ENCODE peak calls at places on chromosomes 4 and X, in seven cellular contexts. A, G, D, X, P, R and V are unnamed samples.

GRCh38 chr4:93285346-93285745 is 543.2 kb upstream of the ATOH1 start:
- DNase-seq in P (no peak), A (no peak), G (no peak), D (no peak), X (no peak), R (no peak), V (no peak)

GRCh38 chr4:149676076-149676475 is 139.6 kb downstream of the IQCM start:
- DNase-seq in G (no peak), X (no peak), R (no peak), D (no peak), P (no peak), A (no peak), V (no peak)

GRCh38 chr4:44186850-44187246 is 261.8 kb downstream of the KCTD8 start:
- DNase-seq in G (no peak), A (no peak), R (no peak), D (no peak), X (no peak), P (no peak), V (no peak)

GRCh38 chrX:70174754-70175153 is 2.5 kb upstream of the DGAT2L6 start:
- DNase-seq in A (no peak), D (no peak), G (no peak), P (no peak), X (no peak), R (no peak), V (no peak)

GRCh38 chr4:186624951-186625350 is 69.6 kb upstream of the MTNR1A start:
- DNase-seq in G (no peak), A (no peak), R (no peak), D (no peak), P (no peak), X (no peak), V (peak)

GRCh38 chr4:109826719-109827118 is 1.1 kb upstream of the RRH start:
- DNase-seq in P (no peak), D (no peak), A (no peak), X (no peak), G (no peak), R (no peak), V (no peak)

GRCh38 chrX:136754641-136755040 is 26.1 kb downstream of the ARHGEF6 start:
- DNase-seq in D (no peak), G (no peak), A (no peak), R (peak), X (no peak), P (peak), V (peak)

GRCh38 chr4:121728798-121729226 is 32.0 kb upstream of the ANXA5 start:
- DNase-seq in G (no peak), X (no peak), D (no peak), P (no peak), R (no peak), A (peak), V (peak)

GRCh38 chr4:118155516-118155915 is 121.2 kb downstream of the NDST3 start:
- DNase-seq in A (no peak), D (no peak), G (no peak), P (no peak), R (no peak), X (no peak), V (no peak)

GRCh38 chrX:129318375-129318774 is 204.9 kb downstream of the SMARCA1 start:
- DNase-seq in G (peak), P (no peak), D (no peak), A (peak), R (no peak), X (no peak), V (no peak)

GRCh38 chr4:79906996-79907395 is 166.0 kb downstream of the ANTXR2 start:
- DNase-seq in A (no peak), X (no peak), D (no peak), G (no peak), P (no peak), R (no peak), V (no peak)

GRCh38 chr4:119729815-119730643 is 101.4 kb upstream of the PDE5A start:
- DNase-seq in P (no peak), G (peak), A (peak), R (no peak), D (peak), X (peak), V (peak)

GRCh38 chr4:154490589-154491340 is 834 bp downstream of the DCHS2 start:
- DNase-seq in P (peak), X (no peak), A (no peak), G (no peak), D (peak), R (peak), V (no peak)

GRCh38 chrX:10102046-10102704 is 54.6 kb upstream of the CLCN4 start:
- DNase-seq in A (no peak), R (no peak), X (peak), P (no peak), G (no peak), D (no peak), V (no peak)

GRCh38 chrX:71909956-71910355 is 689 bp upstream of the NHSL2 start:
- DNase-seq in X (no peak), R (peak), G (no peak), P (no peak), A (peak), D (no peak), V (no peak)

GRCh38 chr4:140816806-140817205 is 60.6 kb upstream of the TBC1D9 start:
- DNase-seq in X (no peak), A (no peak), R (no peak), G (no peak), D (no peak), P (no peak), V (no peak)

GRCh38 chr4:53841711-53842110 is 222.7 kb downstream of the CHIC2 start:
- DNase-seq in P (no peak), X (no peak), D (no peak), G (no peak), A (no peak), R (no peak), V (no peak)

GRCh38 chr4:112214397-112215264 is 17.0 kb upstream of the AP1AR start:
- DNase-seq in R (no peak), P (no peak), G (no peak), A (peak), X (no peak), D (no peak), V (no peak)

GRCh38 chrX:50459615-50460014 is 11.0 kb downstream of the DGKK start:
- DNase-seq in A (no peak), P (no peak), R (no peak), G (no peak), X (no peak), D (no peak), V (no peak)

GRCh38 chr4:146488495-146489174 is 33.1 kb downstream of the SLC10A7 start:
- DNase-seq in R (no peak), G (no peak), X (no peak), D (no peak), P (no peak), A (no peak), V (peak)

GRCh38 chrX:30821116-30821515 is 67.9 kb downstream of the TAB3 start:
- DNase-seq in P (no peak), X (no peak), D (no peak), R (no peak), A (no peak), G (no peak), V (no peak)

GRCh38 chr4:91936301-91936700 is 367.5 kb upstream of the GRID2 start:
- DNase-seq in P (no peak), X (no peak), D (no peak), A (no peak), R (no peak), G (no peak), V (peak)

GRCh38 chr4:102693266-102693850 is 67.4 kb downstream of the MANBA start:
- DNase-seq in G (no peak), D (no peak), A (no peak), P (no peak), R (no peak), X (no peak), V (no peak)

GRCh38 chrX:104502460-104502859 is 63.5 kb upstream of the IL1RAPL2 start:
- DNase-seq in A (no peak), R (no peak), G (no peak), X (no peak), D (no peak), P (no peak), V (no peak)

GRCh38 chrX:109590176-109590575 is 34.8 kb downstream of the KCNE5 start:
- DNase-seq in G (no peak), R (no peak), D (no peak), A (no peak), X (no peak), P (no peak), V (no peak)

GRCh38 chr4:186736466-186736865 is 12.8 kb upstream of the FAT1 start:
- DNase-seq in D (no peak), R (no peak), P (no peak), A (no peak), G (no peak), X (no peak), V (no peak)

GRCh38 chrX:7996414-7996813 is 69.2 kb upstream of the PNPLA4 start:
- DNase-seq in R (no peak), P (no peak), G (peak), X (peak), A (peak), D (peak), V (peak)

GRCh38 chrX:132791725-132792124 is 166.7 kb downstream of the HS6ST2 start:
- DNase-seq in A (no peak), X (no peak), D (no peak), P (no peak), G (no peak), R (no peak), V (no peak)

GRCh38 chrX:103531002-103531401 is 11.7 kb upstream of the RAB40A start:
- DNase-seq in R (no peak), A (no peak), P (no peak), D (no peak), X (no peak), G (no peak), V (peak)

GRCh38 chrX:18252644-18253359 is 32.1 kb upstream of the BEND2 start:
- DNase-seq in X (no peak), G (no peak), D (no peak), R (no peak), P (no peak), A (no peak), V (no peak)

GRCh38 chr4:10078481-10079233 is 37.9 kb downstream of the WDR1 start:
- DNase-seq in X (no peak), P (no peak), A (no peak), R (no peak), D (no peak), G (no peak), V (no peak)

DNA sequence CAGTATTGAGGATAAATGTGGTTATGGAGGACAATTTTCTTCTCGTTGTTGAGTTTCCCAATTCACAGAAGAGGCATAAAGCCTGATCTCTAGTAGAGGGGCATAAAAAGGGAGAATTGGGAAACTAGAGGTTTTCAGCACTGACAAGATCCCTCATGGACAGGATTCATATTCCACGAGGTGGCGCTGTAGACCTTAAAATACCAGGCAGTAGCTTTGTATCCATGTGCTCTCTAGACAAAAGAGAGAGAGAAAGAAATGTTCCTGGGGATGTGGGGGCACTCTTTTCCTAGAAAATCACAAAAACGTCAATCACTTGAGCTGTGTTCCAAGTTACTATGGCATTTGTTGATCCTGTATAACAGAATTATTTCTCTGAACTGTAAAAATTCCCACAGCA is 128.3 kb downstream of the MAGEE1 start:
- DNase-seq in R (no peak), A (peak), X (no peak), D (no peak), P (no peak), G (peak), V (no peak)
- TF ChIP-seq CTCF in R (no peak), A (peak), X (no peak), D (no peak), P (no peak), G (peak), V (peak)

DNA sequence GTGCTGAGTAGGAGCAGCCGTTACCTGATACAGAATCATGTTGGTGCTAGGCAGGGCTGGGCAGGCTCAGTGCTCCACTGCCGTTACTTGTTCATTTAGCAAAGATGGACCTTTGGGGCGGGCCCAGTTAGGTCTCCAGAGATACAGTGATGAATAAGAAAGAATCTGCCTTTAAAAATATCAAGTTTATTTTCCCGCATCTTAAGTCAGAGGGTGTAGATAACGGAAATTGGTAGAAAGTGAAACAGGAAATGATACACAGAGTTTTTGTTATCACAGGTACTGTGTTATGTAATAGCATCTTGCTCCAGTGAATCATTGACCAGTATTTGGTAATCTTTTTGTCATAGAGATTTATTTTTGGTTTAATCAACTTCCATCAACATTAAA is 5.5 kb downstream of the TMEM131L start:
- DNase-seq in P (no peak), G (no peak), R (no peak), D (no peak), A (no peak), X (no peak), V (no peak)
- H3K4me3 ChIP-seq in P (peak), G (no peak), R (no peak), D (no peak), A (no peak), X (no peak), V (no peak)

GRCh38 chr4:184268574-184269160 is 51.0 kb upstream of the ENPP6 start:
- DNase-seq in R (no peak), A (peak), P (no peak), X (no peak), D (no peak), G (no peak), V (no peak)
- TF ChIP-seq CTCF in R (no peak), A (no peak), P (no peak), X (no peak), D (no peak), G (peak), V (no peak)

GRCh38 chr4:104425003-104425402 is 69.7 kb downstream of the CXXC4 start:
- DNase-seq in X (peak), R (no peak), D (no peak), P (no peak), A (no peak), G (no peak), V (no peak)

GRCh38 chr4:104420766-104421165 is 73.9 kb downstream of the CXXC4 start:
- DNase-seq in R (no peak), X (no peak), A (no peak), P (no peak), D (no peak), G (no peak), V (no peak)

GRCh38 chr4:104425948-104426347 is 68.7 kb downstream of the CXXC4 start:
- DNase-seq in R (no peak), X (no peak), D (no peak), A (no peak), G (no peak), P (no peak), V (no peak)

GRCh38 chr4:104421576-104421975 is 73.1 kb downstream of the CXXC4 start:
- DNase-seq in G (no peak), P (no peak), R (no peak), A (peak), D (no peak), X (no peak), V (no peak)

DNA sequence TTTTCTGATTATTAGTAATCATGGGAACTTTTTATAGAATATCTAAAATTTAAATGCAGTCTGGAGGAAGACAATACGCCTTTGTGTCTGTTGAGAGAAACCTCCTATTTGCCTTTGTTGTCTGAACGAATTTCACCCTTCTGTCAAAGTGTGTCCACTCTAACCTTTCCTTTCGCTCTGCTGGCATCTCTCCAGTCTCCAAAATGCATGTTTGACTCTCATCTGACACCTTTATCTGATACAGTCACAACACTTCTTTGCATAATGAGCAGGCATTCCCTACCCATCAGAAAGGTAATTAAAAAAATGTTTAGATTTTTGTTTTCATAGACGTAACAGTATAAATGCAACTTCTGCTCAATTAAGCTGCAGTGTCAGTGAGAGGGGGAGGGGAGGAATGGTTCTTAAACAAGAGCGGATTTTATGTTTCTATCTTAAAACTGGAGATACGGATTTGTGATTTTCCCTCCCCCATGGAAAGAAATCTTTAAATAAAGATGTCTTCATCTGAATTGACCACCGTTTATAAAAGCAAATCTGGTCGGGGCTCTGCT is 70.2 kb downstream of the CXXC4 start:
- DNase-seq in A (no peak), R (no peak), X (no peak), G (no peak), D (no peak), P (no peak), V (no peak)
- H3K4me3 ChIP-seq in A (no peak), R (no peak), X (no peak), G (no peak), D (peak), P (peak), V (peak)

GRCh38 chr4:8305851-8306361 is 36.4 kb downstream of the HTRA3 start:
- DNase-seq in X (peak), R (peak), G (no peak), P (peak), D (peak), A (no peak), V (no peak)
- TF ChIP-seq CTCF in X (no peak), R (no peak), G (no peak), P (no peak), D (no peak), A (no peak), V (no peak)

GRCh38 chrX:47956016-47956415 is 47.8 kb downstream of the ZNF182 start:
- DNase-seq in P (no peak), D (no peak), R (no peak), A (no peak), G (no peak), X (no peak), V (no peak)

GRCh38 chrX:47960400-47960799 is 43.4 kb downstream of the ZNF182 start:
- DNase-seq in D (no peak), A (no peak), G (no peak), P (no peak), X (no peak), R (no peak), V (no peak)

GRCh38 chrX:47958943-47959342 is 44.8 kb downstream of the ZNF182 start:
- DNase-seq in G (no peak), P (no peak), R (no peak), A (no peak), X (no peak), D (no peak), V (no peak)
- H3K4me3 ChIP-seq in G (no peak), P (no peak), R (no peak), A (no peak), X (no peak), D (no peak), V (no peak)